ENCODE peak calls at places on chromosomes 13 and 19, in five cellular contexts. I is neuronal stem cell; P is effector memory CD4-positive, alpha-beta T cell; N is aorta; A is uterus. F is an unnamed sample. For H3K4me1, the result is how much of the 10 kb centered on the place peaks cover.

GRCh38 chr19:19226663-19227062 is 14.9 kb downstream of the NCAN start:
- DNase-seq in I (no peak), P (no peak), N (no peak), A (no peak), F (no peak)

GRCh38 chr19:33702606-33703437 is 81.1 kb downstream of the CHST8 start:
- DNase-seq in I (no peak), P (no peak), N (peak), A (no peak), F (no peak)

GRCh38 chr13:114203536-114203935 is 24.5 kb downstream of the CFAP97D2 start:
- DNase-seq in I (no peak), P (peak), N (no peak), A (no peak), F (no peak)

GRCh38 chr19:41540041-41540695 is 35.8 kb upstream of the CEACAM21 start:
- DNase-seq in I (no peak), P (no peak), N (no peak), A (no peak), F (no peak)

GRCh38 chr19:47035495-47036232 is 12.8 kb downstream of the TMEM160 start:
- DNase-seq in I (peak), P (peak), N (peak), A (peak), F (peak)

GRCh38 chr19:32718286-32718685 is 1.3 kb upstream of the TDRD12 start:
- DNase-seq in I (no peak), P (no peak), N (no peak), A (no peak), F (peak)

GRCh38 chr19:7500811-7501450 is 12.1 kb upstream of the PEX11G start:
- DNase-seq in I (peak), P (no peak), N (no peak), A (no peak), F (peak)

GRCh38 chr19:17879466-17879865 is 7.7 kb downstream of the SLC5A5 start:
- DNase-seq in I (no peak), P (no peak), N (no peak), A (no peak), F (no peak)

GRCh38 chr19:797528-798414 is 519 bp downstream of the PTBP1 start:
- DNase-seq in I (peak), P (peak), N (peak), A (peak), F (peak)

GRCh38 chr13:45327253-45327954 is 13.6 kb downstream of the TPT1 start:
- DNase-seq in I (no peak), P (no peak), N (no peak), A (no peak), F (no peak)

GRCh38 chr19:18422530-18423191 is 3.5 kb downstream of the SSBP4 start:
- DNase-seq in I (no peak), P (peak), N (no peak), A (no peak), F (no peak)

GRCh38 chr19:48918801-48919247 is 14.7 kb upstream of the DHDH start:
- DNase-seq in I (peak), P (no peak), N (no peak), A (no peak), F (no peak)

GRCh38 chr19:18284710-18285430 is 3.4 kb upstream of the JUND start:
- DNase-seq in I (no peak), P (no peak), N (no peak), A (no peak), F (no peak)

GRCh38 chr19:37930416-37930815 is 23.4 kb downstream of the SIPA1L3 start:
- DNase-seq in I (no peak), P (no peak), N (no peak), A (no peak), F (no peak)

GRCh38 chr13:92461831-92462230 is 764.8 kb upstream of the GPC6 start:
- DNase-seq in I (no peak), P (no peak), N (no peak), A (no peak), F (no peak)

GRCh38 chr13:29754486-29754806 is 96.0 kb downstream of the UBL3 start:
- DNase-seq in I (peak), P (no peak), N (no peak), A (no peak), F (no peak)

GRCh38 chr13:104256701-104257100 is 1190.5 kb upstream of the SLC10A2 start:
- DNase-seq in I (no peak), P (no peak), N (no peak), A (no peak), F (no peak)

GRCh38 chr13:42580644-42581043 is 6.7 kb downstream of the TNFSF11 start:
- DNase-seq in I (no peak), P (no peak), N (no peak), A (no peak), F (no peak)

GRCh38 chr13:79492313-79492798 is 11.4 kb downstream of the NDFIP2 start:
- DNase-seq in I (no peak), P (no peak), N (no peak), A (no peak), F (no peak)

GRCh38 chr13:89577301-89577700 is 1770.2 kb upstream of the MIR17HG start:
- DNase-seq in I (no peak), P (no peak), N (no peak), A (no peak), F (no peak)

GRCh38 chr19:39179754-39180153 is 17.0 kb upstream of the NCCRP1 start:
- DNase-seq in I (no peak), P (no peak), N (no peak), A (no peak), F (no peak)

GRCh38 chr13:67278230-67278629 is 48.1 kb upstream of the PCDH9 start:
- DNase-seq in I (no peak), P (no peak), N (no peak), A (no peak), F (no peak)

GRCh38 chr13:29156136-29156535 is 336.0 kb downstream of the MTUS2 start:
- DNase-seq in I (no peak), P (no peak), N (no peak), A (no peak), F (no peak)

GRCh38 chr19:12111176-12111575 is 29.0 kb downstream of the ZNF20 start:
- DNase-seq in I (no peak), P (no peak), N (no peak), A (no peak), F (no peak)

GRCh38 chr19:39402417-39403297 is 4.0 kb upstream of the ZFP36 start:
- DNase-seq in I (peak), P (peak), N (peak), A (peak), F (peak)

GRCh38 chr13:79405501-79405830 is 589 bp downstream of the RBM26 start:
- DNase-seq in I (no peak), P (no peak), N (no peak), A (no peak), F (no peak)

GRCh38 chr13:79999601-80000000 is 341.3 kb downstream of the SPRY2 start:
- DNase-seq in I (no peak), P (no peak), N (no peak), A (no peak), F (no peak)

GRCh38 chr13:34179481-34179880 is 361.5 kb downstream of the RFC3 start:
- DNase-seq in I (no peak), P (no peak), N (no peak), A (no peak), F (no peak)

GRCh38 chr13:40153516-40153915 is 498.1 kb downstream of the COG6 start:
- DNase-seq in I (no peak), P (no peak), N (peak), A (no peak), F (no peak)

GRCh38 chr19:49690656-49691242 is at the start of gene CPT1C:
- DNase-seq in I (peak), P (peak), N (peak), A (peak), F (peak)

DNA sequence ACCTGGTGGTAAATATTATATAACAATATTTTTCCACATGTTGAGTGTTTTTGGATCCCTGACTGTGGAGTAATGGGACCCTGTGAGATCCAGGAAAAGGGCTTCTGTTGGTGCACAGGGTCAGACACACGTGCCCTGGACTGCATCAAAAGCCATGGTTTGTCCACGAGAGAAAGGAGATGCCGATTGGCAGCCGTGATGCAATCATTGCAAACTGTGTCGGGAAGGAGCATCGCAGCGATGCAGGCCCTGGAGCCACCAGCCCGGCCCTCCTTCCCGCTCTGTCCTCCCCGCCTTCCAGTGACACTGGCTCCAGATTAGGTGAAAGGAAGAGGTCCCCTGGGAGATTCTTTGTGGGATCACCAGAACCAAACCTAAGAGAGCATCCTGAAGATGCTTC is 9.1 kb downstream of the COL4A2 start:
- DNase-seq in I (no peak), P (no peak), N (no peak), A (no peak), F (no peak)
- H3K4me1 ChIP-seq in I (under half), P (under half), N (under half), A (under half), F (under half)

GRCh38 chr19:2728783-2729387 is 7.7 kb upstream of the DIRAS1 start:
- DNase-seq in I (no peak), P (no peak), N (no peak), A (no peak), F (no peak)
- H3K4me1 ChIP-seq in I (under half), P (under half), N (under half), A (under half), F (under half)

GRCh38 chr19:11091343-11092153 is 2.3 kb downstream of the LDLR start:
- DNase-seq in I (no peak), P (peak), N (peak), A (peak), F (peak)

GRCh38 chr19:11098327-11098726 is 9.1 kb downstream of the LDLR start:
- DNase-seq in I (no peak), P (no peak), N (no peak), A (no peak), F (no peak)

GRCh38 chr19:11092181-11092538 is 2.9 kb downstream of the LDLR start:
- DNase-seq in I (no peak), P (peak), N (no peak), A (no peak), F (no peak)

GRCh38 chr19:11096210-11096841 is 7.1 kb downstream of the LDLR start:
- DNase-seq in I (no peak), P (no peak), N (peak), A (peak), F (no peak)

GRCh38 chr19:11094520-11094894 is 5.2 kb downstream of the LDLR start:
- DNase-seq in I (no peak), P (no peak), N (no peak), A (no peak), F (no peak)
- H3K4me1 ChIP-seq in I (under half), P (half or more), N (under half), A (under half), F (under half)

DNA sequence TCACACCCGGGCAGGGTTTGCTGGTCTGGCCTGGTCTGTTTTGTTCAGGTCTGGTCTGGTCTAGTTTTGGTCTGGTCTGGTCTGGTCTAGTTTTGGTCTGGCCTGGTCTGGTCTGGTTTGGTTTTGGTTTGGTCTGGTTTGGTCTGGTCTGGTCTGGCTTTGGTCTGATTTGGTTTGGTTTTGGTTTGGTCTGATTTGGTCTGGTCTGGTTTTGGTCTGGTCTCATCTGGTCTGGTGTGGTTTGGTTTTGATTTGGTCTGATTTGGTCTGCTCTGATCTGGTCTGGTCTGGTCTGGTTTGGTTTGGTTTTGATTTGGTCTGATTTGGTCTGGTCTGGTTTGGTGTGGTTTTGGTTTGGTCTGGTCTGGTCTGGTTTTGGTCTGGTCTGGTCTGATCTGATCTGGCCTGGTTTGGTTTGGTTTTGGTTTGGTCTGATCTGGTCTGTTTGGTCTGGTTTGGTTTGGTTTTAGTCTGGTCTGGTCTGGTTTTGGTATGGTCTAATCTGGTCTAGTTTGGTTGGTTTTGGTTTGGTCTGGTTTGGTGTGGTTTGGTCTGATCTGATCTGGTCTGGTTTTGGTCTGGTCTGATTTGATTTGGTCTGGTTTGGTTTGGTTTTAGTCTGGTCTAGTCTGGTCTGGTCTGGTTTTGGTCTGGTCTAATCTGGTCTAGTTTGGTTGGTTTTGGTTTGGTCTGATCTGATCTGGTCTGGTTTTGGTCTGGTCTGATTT is 14.4 kb upstream of the F2RL3 start:
- DNase-seq in I (no peak), P (no peak), N (no peak), A (no peak), F (no peak)
- H3K4me1 ChIP-seq in I (under half), P (under half), N (under half), A (under half), F (under half)

GRCh38 chr13:98487522-98487921 is 89.4 kb downstream of the STK24 start:
- DNase-seq in I (no peak), P (no peak), N (no peak), A (no peak), F (no peak)
- H3K4me1 ChIP-seq in I (half or more), P (under half), N (under half), A (under half), F (under half)

GRCh38 chr13:112725346-112726017 is 35.6 kb downstream of the ATP11A start:
- DNase-seq in I (no peak), P (no peak), N (no peak), A (no peak), F (no peak)

GRCh38 chr13:112727581-112727980 is 37.7 kb downstream of the ATP11A start:
- DNase-seq in I (no peak), P (no peak), N (no peak), A (no peak), F (no peak)

GRCh38 chr13:112728375-112729126 is 38.7 kb downstream of the ATP11A start:
- DNase-seq in I (no peak), P (no peak), N (no peak), A (no peak), F (no peak)

GRCh38 chr13:112724788-112725345 is 35.0 kb downstream of the ATP11A start:
- DNase-seq in I (no peak), P (no peak), N (no peak), A (no peak), F (no peak)

GRCh38 chr13:112726018-112726767 is 36.4 kb downstream of the ATP11A start:
- DNase-seq in I (no peak), P (no peak), N (no peak), A (no peak), F (no peak)
- H3K4me1 ChIP-seq in I (under half), P (under half), N (under half), A (under half), F (under half)

GRCh38 chr19:3100747-3101730 is 6.9 kb downstream of the GNA11 start:
- DNase-seq in I (no peak), P (no peak), N (no peak), A (no peak), F (no peak)
- H3K4me1 ChIP-seq in I (under half), P (under half), N (under half), A (under half), F (under half)

GRCh38 chr19:13117772-13118423 is at the start of gene NACC1:
- DNase-seq in I (peak), P (peak), N (peak), A (peak), F (peak)

GRCh38 chr19:13121551-13122274 is 3.6 kb downstream of the NACC1 start:
- DNase-seq in I (no peak), P (no peak), N (no peak), A (no peak), F (no peak)

GRCh38 chr19:13120817-13121216 is 2.8 kb downstream of the NACC1 start:
- DNase-seq in I (no peak), P (no peak), N (no peak), A (no peak), F (no peak)

GRCh38 chr19:13118424-13119193 is 545 bp downstream of the NACC1 start:
- DNase-seq in I (peak), P (peak), N (peak), A (no peak), F (peak)

DNA sequence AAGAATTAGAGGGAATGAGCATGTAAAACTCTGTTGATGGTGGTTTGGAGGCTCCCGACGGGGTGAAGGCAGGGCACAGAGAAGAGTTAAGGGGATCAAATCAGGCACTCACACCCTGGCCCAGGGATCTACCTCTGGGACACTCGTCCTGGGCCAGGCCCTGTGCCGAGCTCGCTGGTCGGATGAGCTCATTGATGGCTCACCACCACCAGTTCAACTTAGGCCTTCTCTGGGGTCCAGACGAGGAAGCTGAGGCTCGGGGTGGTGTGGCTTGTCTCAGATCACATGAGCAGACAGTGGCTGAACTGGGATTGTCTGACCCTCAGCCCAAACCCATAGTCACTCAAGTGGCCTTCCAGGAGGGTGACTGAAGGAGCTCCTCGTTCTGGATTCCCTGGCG is 1.6 kb downstream of the NACC1 start:
- DNase-seq in I (no peak), P (no peak), N (no peak), A (no peak), F (no peak)
- H3K4me1 ChIP-seq in I (under half), P (under half), N (under half), A (under half), F (under half)

DNA sequence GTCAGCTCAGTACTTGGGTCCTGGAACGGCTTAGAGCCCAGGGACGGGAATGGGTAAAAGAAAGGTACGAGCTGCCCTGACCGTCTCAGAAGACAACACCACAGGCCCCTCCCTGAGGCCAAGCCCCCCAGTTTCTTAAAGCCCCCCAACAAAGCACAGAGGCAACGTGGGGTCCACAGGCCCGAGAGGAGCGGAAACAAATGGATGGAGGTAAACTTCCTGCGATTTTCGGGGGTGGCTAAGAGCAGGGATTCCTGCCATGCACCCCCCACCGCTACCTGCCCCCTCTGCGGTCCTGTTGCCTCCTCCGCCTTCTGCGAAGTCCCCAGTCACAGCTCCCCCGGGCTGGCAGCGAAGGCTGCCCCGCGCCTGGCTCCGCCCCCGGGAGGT is 48.2 kb downstream of the PTPRS start:
- DNase-seq in I (no peak), P (no peak), N (no peak), A (no peak), F (peak)
- H3K4me1 ChIP-seq in I (under half), P (under half), N (under half), A (under half), F (under half)